ENCODE peak calls at places on chromosomes 11 and 22, in four cellular contexts. I is foreskin fibroblast, H is MCF 10A, O is heart left ventricle. B is an unnamed sample.

GRCh38 chr11:18853086-18853720 is 61.6 kb upstream of the PTPN5 start:
- DNase-seq in H (peak), I (peak), O (no peak), B (no peak)

GRCh38 chr11:64725601-64726139 is 2.7 kb upstream of the NRXN2 start:
- DNase-seq in O (no peak), I (no peak), H (no peak), B (no peak)

GRCh38 chr22:26143801-26144325 is 25.4 kb upstream of the SEZ6L start:
- DNase-seq in O (no peak), I (no peak), H (no peak), B (no peak)

GRCh38 chr11:123286761-123287160 is 91.7 kb upstream of the CLMP start:
- DNase-seq in I (peak), O (no peak), H (no peak), B (no peak)

GRCh38 chr11:2143652-2144548 is 4.7 kb upstream of the IGF2 start:
- DNase-seq in I (peak), H (no peak), O (no peak), B (no peak)

GRCh38 chr11:88431675-88432341 is 94.3 kb upstream of the CTSC start:
- DNase-seq in O (no peak), I (no peak), H (peak), B (no peak)

GRCh38 chr11:106493751-106494150 is 416.3 kb downstream of the AASDHPPT start:
- DNase-seq in I (peak), O (no peak), H (no peak), B (no peak)

GRCh38 chr11:70552441-70553150 is 154.3 kb downstream of the CTTN start:
- DNase-seq in O (no peak), I (no peak), H (no peak), B (no peak)

GRCh38 chr11:106988151-106988806 is 30.0 kb downstream of the GUCY1A2 start:
- DNase-seq in I (peak), H (peak), O (no peak), B (no peak)

GRCh38 chr22:47308886-47309285 is 546.4 kb downstream of the TBC1D22A start:
- DNase-seq in I (no peak), H (no peak), O (no peak), B (no peak)

GRCh38 chr11:1055109-1055703 is 18.7 kb upstream of the MUC6 start:
- DNase-seq in I (no peak), O (no peak), H (no peak), B (no peak)

GRCh38 chr11:2463766-2464277 is 19.0 kb downstream of the KCNQ1 start:
- DNase-seq in H (no peak), O (peak), I (no peak), B (no peak)

GRCh38 chr22:18984564-18984963 is 48.5 kb upstream of the PRODH start:
- DNase-seq in H (no peak), O (no peak), I (no peak), B (no peak)

GRCh38 chr11:94732617-94733292 is 35.4 kb upstream of the AMOTL1 start:
- DNase-seq in O (peak), I (peak), H (peak), B (no peak)

GRCh38 chr22:35150163-35151107 is 84.5 kb downstream of the ISX start:
- DNase-seq in I (peak), H (peak), O (peak), B (peak)

GRCh38 chr11:121420398-121420797 is 31.7 kb upstream of the SORL1 start:
- DNase-seq in I (no peak), O (no peak), H (no peak), B (no peak)

GRCh38 chr11:79100093-79100704 is 340.6 kb downstream of the TENM4 start:
- DNase-seq in I (peak), H (peak), O (no peak), B (no peak)

GRCh38 chr22:48488149-48488551 is 1339.5 kb downstream of the BRD1 start:
- DNase-seq in H (no peak), I (no peak), O (no peak), B (no peak)

GRCh38 chr11:43933608-43934358 is 8.7 kb upstream of the C11orf96 start:
- DNase-seq in I (peak), O (no peak), H (no peak), B (no peak)

GRCh38 chr11:124724854-124725718 is 14.7 kb upstream of the NRGN start:
- DNase-seq in I (no peak), H (no peak), O (peak), B (peak)

GRCh38 chr11:110286298-110287040 is 9.9 kb downstream of the RDX start:
- DNase-seq in I (no peak), O (no peak), H (no peak), B (no peak)
- TF ChIP-seq CTCF in I (no peak), O (no peak), H (no peak), B (no peak)

DNA sequence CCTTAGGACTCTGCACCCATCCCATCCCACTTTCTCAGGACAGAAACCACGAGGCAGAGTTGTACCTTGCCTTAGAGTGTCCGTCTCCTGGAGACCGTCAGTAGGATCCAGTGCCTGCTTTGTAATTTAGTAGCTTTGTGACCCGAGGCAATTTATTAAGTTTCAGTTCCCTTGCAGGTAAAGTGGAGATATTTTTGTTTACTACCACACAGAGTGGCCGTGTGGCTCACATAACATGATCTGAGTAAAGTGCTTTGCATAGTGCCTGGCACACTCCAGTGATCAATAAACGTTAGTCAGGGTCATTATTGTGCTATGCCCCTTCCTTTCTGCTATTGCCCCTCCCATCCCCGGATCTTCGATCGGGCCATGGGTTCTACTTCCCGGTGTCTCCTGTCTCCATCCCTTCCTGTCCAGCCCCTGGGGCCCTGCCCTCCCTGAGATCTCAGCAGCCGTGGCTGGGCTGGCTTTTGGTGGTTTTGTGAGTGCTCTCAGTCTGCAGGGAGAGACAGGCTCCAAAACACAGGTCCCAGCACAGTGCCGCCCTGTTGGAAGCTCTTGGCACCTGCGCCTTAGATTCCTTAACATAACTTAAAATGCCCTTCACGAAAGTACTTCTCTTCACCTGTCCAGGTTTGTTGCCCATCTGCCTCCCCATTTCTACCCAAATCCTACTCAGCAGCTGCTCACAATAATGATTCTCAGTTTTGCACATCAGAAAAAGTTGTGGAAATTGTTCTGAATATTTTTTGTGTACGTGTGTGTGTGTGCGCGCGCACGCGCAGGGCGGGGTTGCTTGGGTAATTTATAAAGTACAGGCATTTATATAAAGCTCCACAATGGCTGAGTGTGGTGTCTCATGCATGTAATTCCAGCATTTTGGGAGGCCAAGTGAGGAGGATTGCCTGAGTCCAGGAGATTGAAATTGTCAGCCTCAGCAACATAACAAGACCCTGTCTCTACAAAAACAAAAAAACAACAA is 753.7 kb downstream of the NTM start:
- DNase-seq in O (no peak), I (no peak), H (no peak), B (no peak)
- TF ChIP-seq CTCF in O (no peak), I (no peak), H (no peak), B (no peak)

DNA sequence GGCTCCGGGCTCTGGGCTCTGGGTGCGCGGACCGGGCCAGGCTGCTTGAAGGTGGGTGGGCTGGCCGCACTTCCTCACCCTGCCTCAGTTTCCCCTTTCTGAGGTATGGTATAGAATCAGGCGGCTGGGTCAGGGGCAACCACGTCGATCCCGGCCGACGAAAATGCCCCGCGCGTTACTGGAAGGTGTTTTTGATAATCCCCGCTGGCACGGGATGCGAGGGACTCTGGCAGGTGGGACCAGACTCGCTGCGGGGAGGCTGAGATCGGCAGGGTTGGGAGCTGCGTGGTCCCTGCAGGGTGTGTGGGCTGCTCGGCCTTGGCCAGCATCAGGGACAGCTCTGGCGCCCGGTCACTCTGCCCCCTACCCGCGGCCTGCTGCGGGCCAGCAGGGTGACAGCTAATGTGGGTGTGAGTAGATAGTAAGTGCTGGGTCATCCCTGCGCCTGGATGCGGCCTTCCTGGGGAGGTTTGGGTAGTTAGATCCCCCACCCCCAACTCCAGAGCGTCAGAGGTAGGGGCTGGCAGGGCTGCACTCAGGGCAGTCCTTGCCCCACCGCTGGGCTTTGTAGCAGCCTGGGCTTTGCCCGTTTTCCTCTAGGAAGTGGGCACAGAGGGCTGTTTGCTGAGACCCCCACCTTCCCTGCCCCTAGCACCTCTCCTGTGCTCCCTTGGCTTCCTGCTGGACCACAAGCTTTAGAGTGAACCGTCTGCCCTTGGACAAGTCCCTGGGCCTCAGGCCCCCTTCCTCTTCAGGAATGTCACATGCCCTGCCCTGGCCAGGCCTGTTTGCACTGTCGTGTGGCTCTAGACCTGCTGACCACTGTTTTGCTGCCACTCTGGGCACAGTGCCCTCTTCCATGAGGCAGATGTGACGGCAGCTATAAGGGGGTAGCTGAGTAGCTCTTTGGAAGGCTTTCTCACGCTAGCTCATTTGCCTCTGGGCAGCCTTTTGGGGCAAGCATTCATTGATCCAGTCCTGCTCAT is 579 bp downstream of the TANGO2 start:
- DNase-seq in I (peak), H (peak), O (peak), B (no peak)
- TF ChIP-seq CTCF in I (no peak), H (no peak), O (no peak), B (no peak)

GRCh38 chr11:126420730-126421083 is 65.2 kb downstream of the ST3GAL4 start:
- DNase-seq in I (no peak), H (no peak), O (no peak), B (no peak)
- TF ChIP-seq CTCF in I (no peak), H (no peak), O (no peak), B (no peak)

B was measured in activated B cell treated with CpG ODN at 0.5 μM for 24 hours.